ENCODE peak calls at places on chromosomes 12 and 14, in six cellular contexts. One of them, this sample, is unnamed.

GRCh38 chr14:52314521-52315354 is 626 bp downstream of the PTGER2 start:
- DNase-seq in kidney epithelial cell: no peak
- DNase-seq in tibial artery: peak
- DNase-seq in Calu3: peak
- DNase-seq in AG09309: no peak
- DNase-seq in left lung: peak
- DNase-seq in this sample: peak

GRCh38 chr12:6450091-6450868 is 1.6 kb upstream of the TAPBPL start:
- DNase-seq in tibial artery: no peak
- DNase-seq in kidney epithelial cell: no peak
- DNase-seq in AG09309: no peak
- DNase-seq in left lung: no peak
- DNase-seq in Calu3: no peak
- DNase-seq in this sample: no peak

GRCh38 chr12:12726543-12727093 is 9.4 kb downstream of the CDKN1B start:
- DNase-seq in Calu3: no peak
- DNase-seq in tibial artery: no peak
- DNase-seq in kidney epithelial cell: no peak
- DNase-seq in AG09309: peak
- DNase-seq in left lung: no peak
- DNase-seq in this sample: no peak

GRCh38 chr14:84825481-84825880 is 704.5 kb upstream of the FLRT2 start:
- DNase-seq in AG09309: no peak
- DNase-seq in Calu3: no peak
- DNase-seq in tibial artery: no peak
- DNase-seq in kidney epithelial cell: peak
- DNase-seq in left lung: no peak
- DNase-seq in this sample: no peak

GRCh38 chr12:10718279-10718821 is 4.8 kb downstream of the YBX3 start:
- DNase-seq in kidney epithelial cell: no peak
- DNase-seq in AG09309: peak
- DNase-seq in left lung: no peak
- DNase-seq in tibial artery: no peak
- DNase-seq in Calu3: no peak
- DNase-seq in this sample: no peak

GRCh38 chr12:32455607-32456063 is 56.3 kb downstream of the FGD4 start:
- DNase-seq in Calu3: peak
- DNase-seq in tibial artery: no peak
- DNase-seq in kidney epithelial cell: no peak
- DNase-seq in AG09309: peak
- DNase-seq in left lung: no peak
- DNase-seq in this sample: peak

GRCh38 chr12:10227648-10228047 is 15.0 kb downstream of the GABARAPL1 start:
- DNase-seq in Calu3: no peak
- DNase-seq in kidney epithelial cell: no peak
- DNase-seq in left lung: no peak
- DNase-seq in AG09309: no peak
- DNase-seq in tibial artery: no peak
- DNase-seq in this sample: no peak

GRCh38 chr12:124548854-124549378 is 18.5 kb downstream of the NCOR2 start:
- DNase-seq in Calu3: no peak
- DNase-seq in tibial artery: no peak
- DNase-seq in left lung: peak
- DNase-seq in AG09309: peak
- DNase-seq in kidney epithelial cell: no peak
- DNase-seq in this sample: no peak

GRCh38 chr14:65560340-65561027 is 148.0 kb downstream of the FUT8 start:
- DNase-seq in Calu3: no peak
- DNase-seq in kidney epithelial cell: no peak
- DNase-seq in AG09309: peak
- DNase-seq in tibial artery: no peak
- DNase-seq in left lung: no peak
- DNase-seq in this sample: no peak

GRCh38 chr12:26153421-26154154 is 28.8 kb upstream of the BHLHE41 start:
- DNase-seq in left lung: no peak
- DNase-seq in kidney epithelial cell: peak
- DNase-seq in AG09309: peak
- DNase-seq in tibial artery: no peak
- DNase-seq in Calu3: peak
- DNase-seq in this sample: no peak

GRCh38 chr12:6873094-6874006 is at the start of gene SPSB2:
- DNase-seq in left lung: peak
- DNase-seq in AG09309: no peak
- DNase-seq in kidney epithelial cell: peak
- DNase-seq in tibial artery: peak
- DNase-seq in Calu3: peak
- DNase-seq in this sample: peak

GRCh38 chr12:88371416-88372183 is 208.7 kb downstream of the KITLG start:
- DNase-seq in tibial artery: peak
- DNase-seq in kidney epithelial cell: no peak
- DNase-seq in left lung: no peak
- DNase-seq in AG09309: peak
- DNase-seq in Calu3: no peak
- DNase-seq in this sample: no peak

GRCh38 chr12:6684609-6685008 is 4.6 kb downstream of the ZNF384 start:
- DNase-seq in AG09309: no peak
- DNase-seq in kidney epithelial cell: no peak
- DNase-seq in tibial artery: no peak
- DNase-seq in Calu3: peak
- DNase-seq in left lung: no peak
- DNase-seq in this sample: no peak

GRCh38 chr14:36553650-36554260 is 28.7 kb downstream of the NKX2-8 start:
- DNase-seq in tibial artery: no peak
- DNase-seq in left lung: no peak
- DNase-seq in AG09309: peak
- DNase-seq in Calu3: peak
- DNase-seq in kidney epithelial cell: no peak
- DNase-seq in this sample: peak

GRCh38 chr12:130850418-130851021 is 11.5 kb upstream of the STX2 start:
- DNase-seq in kidney epithelial cell: no peak
- DNase-seq in tibial artery: no peak
- DNase-seq in Calu3: no peak
- DNase-seq in left lung: no peak
- DNase-seq in AG09309: no peak
- DNase-seq in this sample: no peak

GRCh38 chr14:71348394-71348793 is 441.1 kb downstream of the PCNX1 start:
- DNase-seq in AG09309: no peak
- DNase-seq in Calu3: no peak
- DNase-seq in left lung: no peak
- DNase-seq in tibial artery: no peak
- DNase-seq in kidney epithelial cell: no peak
- DNase-seq in this sample: no peak

GRCh38 chr12:19003987-19004619 is 125.4 kb upstream of the PLEKHA5 start:
- DNase-seq in left lung: no peak
- DNase-seq in tibial artery: no peak
- DNase-seq in kidney epithelial cell: no peak
- DNase-seq in AG09309: no peak
- DNase-seq in Calu3: no peak
- DNase-seq in this sample: no peak

GRCh38 chr14:66476964-66477363 is 9.2 kb upstream of the CCDC196 start:
- DNase-seq in AG09309: no peak
- DNase-seq in left lung: no peak
- DNase-seq in Calu3: no peak
- DNase-seq in kidney epithelial cell: no peak
- DNase-seq in tibial artery: no peak
- DNase-seq in this sample: no peak

GRCh38 chr14:89466939-89467338 is 49.9 kb upstream of the FOXN3 start:
- DNase-seq in left lung: no peak
- DNase-seq in kidney epithelial cell: no peak
- DNase-seq in Calu3: no peak
- DNase-seq in AG09309: no peak
- DNase-seq in tibial artery: peak
- DNase-seq in this sample: no peak

GRCh38 chr14:94113490-94113889 is 3.0 kb downstream of the IFI27 start:
- DNase-seq in AG09309: no peak
- DNase-seq in Calu3: no peak
- DNase-seq in left lung: no peak
- DNase-seq in kidney epithelial cell: no peak
- DNase-seq in tibial artery: no peak
- DNase-seq in this sample: no peak

GRCh38 chr12:46205293-46205692 is 63.5 kb downstream of the SLC38A1 start:
- DNase-seq in tibial artery: no peak
- DNase-seq in Calu3: no peak
- DNase-seq in AG09309: no peak
- DNase-seq in left lung: no peak
- DNase-seq in kidney epithelial cell: no peak
- DNase-seq in this sample: no peak

GRCh38 chr14:73937012-73937411 is 12.9 kb downstream of the FAM161B start:
- DNase-seq in left lung: no peak
- DNase-seq in tibial artery: no peak
- DNase-seq in Calu3: no peak
- DNase-seq in AG09309: no peak
- DNase-seq in kidney epithelial cell: no peak
- DNase-seq in this sample: no peak

GRCh38 chr14:73935666-73936065 is 14.2 kb downstream of the FAM161B start:
- DNase-seq in tibial artery: no peak
- DNase-seq in AG09309: no peak
- DNase-seq in left lung: no peak
- DNase-seq in Calu3: no peak
- DNase-seq in kidney epithelial cell: no peak
- DNase-seq in this sample: no peak
- TF ChIP-seq CTCF in tibial artery: no peak
- TF ChIP-seq CTCF in AG09309: peak
- TF ChIP-seq CTCF in left lung: no peak
- TF ChIP-seq CTCF in Calu3: peak
- TF ChIP-seq CTCF in kidney epithelial cell: peak
- TF ChIP-seq CTCF in this sample: no peak

DNA sequence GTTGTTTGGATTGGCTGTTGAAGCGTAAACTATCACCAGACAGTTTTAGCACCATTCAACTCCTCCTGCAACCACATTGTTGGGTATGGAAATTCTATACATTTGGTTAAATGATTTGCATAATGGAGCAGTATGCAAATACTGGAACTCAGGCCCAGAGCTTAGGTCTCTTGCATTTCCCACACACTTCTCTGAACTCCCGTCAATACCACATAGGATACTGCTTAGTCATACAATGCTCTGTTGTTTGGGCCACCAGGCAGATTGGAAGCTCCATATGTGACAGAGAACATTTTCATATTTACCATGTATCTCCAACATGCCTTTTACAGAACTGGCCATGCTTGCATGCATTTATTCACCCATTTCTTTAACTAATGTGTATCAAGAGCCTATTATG is 78.0 kb downstream of the IFNG start:
- DNase-seq in tibial artery: no peak
- DNase-seq in AG09309: no peak
- DNase-seq in Calu3: no peak
- DNase-seq in left lung: no peak
- DNase-seq in kidney epithelial cell: no peak
- DNase-seq in this sample: no peak
- TF ChIP-seq CTCF in tibial artery: no peak
- TF ChIP-seq CTCF in AG09309: no peak
- TF ChIP-seq CTCF in Calu3: no peak
- TF ChIP-seq CTCF in left lung: no peak
- TF ChIP-seq CTCF in kidney epithelial cell: no peak
- TF ChIP-seq CTCF in this sample: no peak

GRCh38 chr12:70842942-70843341 is 77.6 kb downstream of the PTPRR start:
- DNase-seq in kidney epithelial cell: no peak
- DNase-seq in left lung: no peak
- DNase-seq in AG09309: no peak
- DNase-seq in tibial artery: no peak
- DNase-seq in Calu3: no peak
- DNase-seq in this sample: no peak
- TF ChIP-seq CTCF in kidney epithelial cell: no peak
- TF ChIP-seq CTCF in left lung: no peak
- TF ChIP-seq CTCF in AG09309: no peak
- TF ChIP-seq CTCF in tibial artery: no peak
- TF ChIP-seq CTCF in Calu3: no peak
- TF ChIP-seq CTCF in this sample: no peak

GRCh38 chr14:88231626-88232025 is 91.4 kb downstream of the KCNK10 start:
- DNase-seq in tibial artery: no peak
- DNase-seq in left lung: no peak
- DNase-seq in Calu3: no peak
- DNase-seq in kidney epithelial cell: no peak
- DNase-seq in AG09309: no peak
- DNase-seq in this sample: no peak

GRCh38 chr14:88234442-88234841 is 88.6 kb downstream of the KCNK10 start:
- DNase-seq in kidney epithelial cell: no peak
- DNase-seq in Calu3: no peak
- DNase-seq in tibial artery: no peak
- DNase-seq in AG09309: no peak
- DNase-seq in left lung: no peak
- DNase-seq in this sample: no peak

GRCh38 chr14:88229428-88229827 is 93.6 kb downstream of the KCNK10 start:
- DNase-seq in AG09309: no peak
- DNase-seq in Calu3: no peak
- DNase-seq in kidney epithelial cell: no peak
- DNase-seq in tibial artery: no peak
- DNase-seq in left lung: no peak
- DNase-seq in this sample: no peak

GRCh38 chr14:88232783-88233182 is 90.3 kb downstream of the KCNK10 start:
- DNase-seq in Calu3: no peak
- DNase-seq in tibial artery: no peak
- DNase-seq in left lung: no peak
- DNase-seq in AG09309: no peak
- DNase-seq in kidney epithelial cell: no peak
- DNase-seq in this sample: no peak

DNA sequence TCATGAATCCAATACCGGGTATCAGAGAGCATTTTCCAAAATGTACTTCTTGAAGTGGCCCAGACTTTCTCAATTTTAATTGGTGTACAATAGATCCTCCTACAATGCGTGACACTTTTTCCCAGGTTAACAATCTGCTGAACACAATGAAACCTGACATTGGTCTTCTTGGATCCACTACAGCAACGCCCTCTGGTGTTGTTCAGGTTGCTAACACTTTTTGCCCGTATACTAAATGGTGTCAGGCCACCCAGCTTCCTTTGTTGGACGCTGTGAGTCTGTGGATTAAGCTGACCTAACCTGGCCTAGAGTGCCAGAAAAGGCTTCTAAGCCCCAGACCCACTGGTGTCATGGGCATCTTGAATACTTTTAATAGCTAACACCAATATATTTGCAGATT is 89.2 kb downstream of the KCNK10 start:
- DNase-seq in tibial artery: no peak
- DNase-seq in kidney epithelial cell: no peak
- DNase-seq in left lung: no peak
- DNase-seq in Calu3: peak
- DNase-seq in AG09309: no peak
- DNase-seq in this sample: no peak
- TF ChIP-seq CTCF in tibial artery: no peak
- TF ChIP-seq CTCF in kidney epithelial cell: peak
- TF ChIP-seq CTCF in left lung: no peak
- TF ChIP-seq CTCF in Calu3: peak
- TF ChIP-seq CTCF in AG09309: no peak
- TF ChIP-seq CTCF in this sample: peak

GRCh38 chr12:17028348-17028747 is 422.4 kb upstream of the LMO3 start:
- DNase-seq in Calu3: peak
- DNase-seq in tibial artery: no peak
- DNase-seq in AG09309: no peak
- DNase-seq in left lung: no peak
- DNase-seq in kidney epithelial cell: no peak
- DNase-seq in this sample: no peak
- TF ChIP-seq CTCF in Calu3: peak
- TF ChIP-seq CTCF in tibial artery: no peak
- TF ChIP-seq CTCF in AG09309: no peak
- TF ChIP-seq CTCF in left lung: no peak
- TF ChIP-seq CTCF in kidney epithelial cell: peak
- TF ChIP-seq CTCF in this sample: no peak